ENCODE peak calls at places on chromosome 11, in five cellular contexts. S, F, T, Z and C are unnamed samples. For H3K9me2 and H3F3A, the result is how much of the 10 kb centered on the place peaks cover.

GRCh38 chr11:76048763-76049162 is 157.5 kb downstream of the WNT11 start:
- DNase-seq in S (no peak), F (no peak), T (no peak), Z (no peak), C (no peak)

GRCh38 chr11:86938900-86939880 is 16.0 kb downstream of the FZD4 start:
- DNase-seq in S (peak), F (peak), T (peak), Z (peak), C (peak)

GRCh38 chr11:63906585-63906984 is 10.4 kb downstream of the RCOR2 start:
- DNase-seq in S (no peak), F (no peak), T (peak), Z (peak), C (peak)

GRCh38 chr11:76279651-76280050 is 73.3 kb upstream of the WNT11 start:
- DNase-seq in S (no peak), F (no peak), T (no peak), Z (no peak), C (no peak)

GRCh38 chr11:60801194-60801593 is 16.1 kb downstream of the MS4A10 start:
- DNase-seq in S (no peak), F (no peak), T (no peak), Z (no peak), C (no peak)

GRCh38 chr11:70552441-70553150 is 154.3 kb downstream of the CTTN start:
- DNase-seq in S (no peak), F (peak), T (no peak), Z (no peak), C (peak)

GRCh38 chr11:67615455-67616430 is 9.0 kb downstream of the NDUFV1 start:
- DNase-seq in S (peak), F (peak), T (peak), Z (peak), C (peak)

GRCh38 chr11:108959874-108960273 is 295.0 kb downstream of the DDX10 start:
- DNase-seq in S (no peak), F (no peak), T (no peak), Z (no peak), C (no peak)

GRCh38 chr11:24348908-24349307 is 147.9 kb upstream of the LUZP2 start:
- DNase-seq in S (no peak), F (no peak), T (no peak), Z (peak), C (no peak)

GRCh38 chr11:8231979-8232378 is 31.7 kb downstream of the LMO1 start:
- DNase-seq in S (no peak), F (no peak), T (no peak), Z (peak), C (no peak)

GRCh38 chr11:8167796-8168195 is 1.0 kb downstream of the RIC3 start:
- DNase-seq in S (no peak), F (no peak), T (peak), Z (no peak), C (no peak)

GRCh38 chr11:209275-210121 is 2.0 kb downstream of the RIC8A start:
- DNase-seq in S (no peak), F (no peak), T (peak), Z (no peak), C (no peak)

GRCh38 chr11:73520358-73521061 is 77.4 kb downstream of the FAM168A start:
- DNase-seq in S (no peak), F (no peak), T (no peak), Z (peak), C (no peak)

GRCh38 chr11:4916581-4916980 is 2.6 kb downstream of the OR51G2 start:
- DNase-seq in S (no peak), F (no peak), T (no peak), Z (no peak), C (no peak)

GRCh38 chr11:34680206-34680605 is 59.3 kb downstream of the EHF start:
- DNase-seq in S (no peak), F (no peak), T (peak), Z (no peak), C (peak)

GRCh38 chr11:30291331-30291730 is 31.6 kb upstream of the ARL14EP start:
- DNase-seq in S (no peak), F (no peak), T (no peak), Z (no peak), C (no peak)

GRCh38 chr11:3855808-3856491 is 486 bp downstream of the STIM1 start:
- DNase-seq in S (peak), F (no peak), T (peak), Z (no peak), C (peak)

GRCh38 chr11:1260023-1260501 is 37.2 kb downstream of the MUC5B start:
- DNase-seq in S (no peak), F (peak), T (peak), Z (peak), C (peak)

GRCh38 chr11:114285599-114285998 is 10.6 kb upstream of the NNMT start:
- DNase-seq in S (no peak), F (no peak), T (peak), Z (no peak), C (peak)

GRCh38 chr11:96234866-96235441 is 108.0 kb downstream of the MAML2 start:
- DNase-seq in S (no peak), F (no peak), T (peak), Z (no peak), C (peak)

GRCh38 chr11:72668645-72669347 is 5.4 kb downstream of the PDE2A start:
- DNase-seq in S (peak), F (no peak), T (no peak), Z (no peak), C (no peak)

GRCh38 chr11:27183672-27184457 is 143.2 kb downstream of the BBOX1 start:
- DNase-seq in S (peak), F (peak), T (peak), Z (peak), C (peak)

DNA sequence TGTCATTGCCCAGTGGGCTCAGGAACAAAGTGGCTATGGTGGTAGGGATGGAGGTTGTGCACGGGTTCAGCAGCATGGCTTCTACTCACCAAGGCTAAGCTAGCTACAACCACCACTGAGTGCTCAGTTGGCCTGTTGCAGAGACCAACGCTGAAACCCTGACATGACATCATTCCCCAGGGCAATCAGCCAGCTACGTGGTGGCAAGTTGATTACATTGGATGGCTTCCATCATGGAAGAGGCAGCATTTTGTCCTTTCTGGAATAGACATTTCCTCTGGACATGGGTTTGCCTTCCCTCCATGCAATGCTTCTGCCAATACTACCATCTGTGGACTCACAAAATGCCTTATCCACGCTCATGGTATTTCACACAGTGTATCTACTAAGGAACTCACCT is 634.3 kb downstream of the OPCML start:
- DNase-seq in S (no peak), F (no peak), T (no peak), Z (no peak), C (no peak)
- H3K9me2 ChIP-seq in S (under half), F (under half), T (under half), Z (under half), C (under half)

GRCh38 chr11:15093432-15093831 is 20.0 kb downstream of the CALCB start:
- DNase-seq in S (no peak), F (no peak), T (no peak), Z (no peak), C (no peak)
- H3F3A ChIP-seq in S (under half), F (under half), T (under half), Z (under half), C (under half)

GRCh38 chr11:65431452-65432132 is 9.0 kb downstream of the NEAT1 start:
- DNase-seq in S (peak), F (no peak), T (peak), Z (no peak), C (no peak)
- H3K4me3 ChIP-seq in S (no peak), F (no peak), T (peak), Z (peak), C (no peak)

GRCh38 chr11:132898676-132899075 is 633.6 kb downstream of the OPCML start:
- DNase-seq in S (no peak), F (no peak), T (no peak), Z (no peak), C (no peak)
- H3K9me2 ChIP-seq in S (under half), F (under half), T (under half), Z (under half), C (under half)

GRCh38 chr11:128505449-128506058 is 81.8 kb downstream of the ETS1 start:
- DNase-seq in S (no peak), F (no peak), T (no peak), Z (peak), C (no peak)
- H3F3A ChIP-seq in S (under half), F (under half), T (half or more), Z (half or more), C (under half)